ENCODE peak calls at places on chromosomes 16 and 17, in nine cellular contexts. M is heart left ventricle, I is body of pancreas, L is H54, C is GM12892, U is breast epithelium, N is IMR-90, D is A549, Y is transverse colon. E is an unnamed sample.

GRCh38 chr16:1613240-1613639 is 1.1 kb downstream of the CRAMP1 start:
- DNase-seq in I (no peak), D (no peak), Y (no peak), N (no peak), U (no peak), L (peak; percentile 52), C (no peak), M (no peak), E (peak; percentile 20)

GRCh38 chr16:47387026-47387734 is 73.7 kb downstream of the ITFG1 start:
- DNase-seq in M (no peak), D (no peak), C (no peak), Y (no peak), I (no peak), U (no peak), N (no peak), L (no peak), E (no peak)

GRCh38 chr16:4327782-4328579 is 12.1 kb downstream of the GLIS2 start:
- DNase-seq in N (peak; percentile 69), Y (peak; percentile 74), U (peak; percentile 76), I (peak; percentile 81), C (peak; percentile 77), L (no peak), M (peak; percentile 89), D (no peak), E (peak; percentile 89)

GRCh38 chr17:60170835-60171752 is 21.3 kb downstream of the CA4 start:
- DNase-seq in Y (no peak), L (no peak), N (peak; percentile 36), I (no peak), U (no peak), D (no peak), M (no peak), C (no peak), E (no peak)

GRCh38 chr17:35879748-35880654 is at the start of gene CCL5:
- DNase-seq in M (no peak), N (peak; percentile 13), I (no peak), D (no peak), U (no peak), Y (peak; percentile 28), C (peak; percentile 69), L (no peak), E (no peak)

GRCh38 chr17:40844671-40845107 is 22.3 kb upstream of the KRT10 start:
- DNase-seq in L (no peak), I (no peak), N (no peak), Y (no peak), D (no peak), C (no peak), M (no peak), U (no peak), E (no peak)

GRCh38 chr17:59972778-59973177 is 8.2 kb upstream of the RNFT1 start:
- DNase-seq in L (no peak), C (no peak), N (peak; percentile 9), U (no peak), I (no peak), M (no peak), D (no peak), Y (no peak), E (no peak)

GRCh38 chr17:8173056-8173870 is 2.9 kb downstream of the TMEM107 start:
- DNase-seq in M (peak; percentile 83), C (no peak), L (no peak), N (peak; percentile 99), D (peak; percentile 89), Y (peak; percentile 84), I (peak; percentile 83), U (peak; percentile 86), E (peak; percentile 96)

GRCh38 chr17:44191389-44191788 is 4.6 kb downstream of the TMUB2 start:
- DNase-seq in M (no peak), U (no peak), L (no peak), D (no peak), C (no peak), N (no peak), I (no peak), Y (no peak), E (no peak)

GRCh38 chr16:50151322-50151721 is 1.8 kb upstream of the TENT4B start:
- DNase-seq in N (no peak), Y (no peak), C (no peak), M (no peak), I (no peak), D (no peak), U (no peak), L (no peak), E (no peak)

GRCh38 chr16:71933913-71934696 is 38.8 kb downstream of the IST1 start:
- DNase-seq in N (peak; percentile 79), I (no peak), C (no peak), U (peak; percentile 30), M (no peak), L (peak; percentile 33), D (no peak), Y (no peak), E (no peak)
- TF ChIP-seq POLR2A in N (no peak), I (no peak), C (no peak), U (no peak), M (no peak), L (no peak), D (no peak), Y (no peak), E (no peak)

DNA sequence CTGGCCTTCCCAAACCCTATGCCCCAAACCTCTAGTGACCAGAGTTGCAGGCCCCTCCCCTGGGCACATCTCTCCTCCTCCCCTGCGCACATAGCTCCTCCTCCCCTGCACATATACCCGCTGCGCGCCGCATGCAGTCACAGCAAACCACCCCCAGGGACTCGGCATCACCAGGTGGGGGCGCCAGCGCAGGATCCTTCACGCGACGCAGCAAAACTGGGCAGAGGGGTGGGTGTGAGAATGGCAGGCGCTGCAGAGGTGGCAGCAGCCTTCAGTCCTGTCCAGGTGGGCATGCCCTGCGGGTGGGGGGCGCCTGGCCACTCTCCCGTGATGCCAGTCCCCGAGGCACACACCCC is 5.6 kb downstream of the CORO6 start:
- DNase-seq in U (peak; percentile 51), L (no peak), C (peak; percentile 88), N (peak; percentile 38), M (peak; percentile 64), I (peak; percentile 71), Y (peak; percentile 90), D (peak; percentile 84), E (peak; percentile 81)
- TF ChIP-seq POLR2A in U (no peak), L (no peak), C (peak; percentile 40), N (no peak), M (no peak), I (no peak), Y (peak; percentile 38), D (peak; percentile 21), E (no peak)

DNA sequence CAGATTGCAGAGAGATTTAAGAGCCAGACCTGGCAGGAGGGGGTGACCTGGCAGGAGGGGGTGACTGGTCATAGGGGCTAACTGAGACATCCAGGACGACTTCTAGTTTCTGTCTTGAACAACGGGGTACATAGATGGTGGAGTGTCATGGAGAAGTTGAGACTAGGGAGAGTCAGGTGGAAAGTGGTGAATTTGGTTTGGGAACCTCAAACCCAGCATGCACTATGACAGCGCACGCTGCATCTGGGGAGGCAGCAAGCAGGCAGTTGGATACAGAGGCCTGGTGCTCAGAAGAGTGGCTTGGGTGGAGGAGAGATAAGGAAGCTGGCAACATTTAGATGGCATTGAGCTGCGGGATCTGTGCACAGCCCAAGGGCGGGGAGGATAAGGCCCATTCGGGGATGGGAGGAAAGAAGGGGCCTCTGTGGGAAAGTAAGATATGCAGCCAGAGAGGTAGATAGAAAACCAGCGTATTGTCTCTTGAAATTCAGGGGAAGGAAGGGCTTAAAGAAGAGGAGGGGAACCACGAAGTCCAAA is 4.5 kb downstream of the RIPOR1 start:
- DNase-seq in I (no peak), L (no peak), Y (no peak), M (no peak), N (no peak), C (no peak), D (no peak), U (no peak), E (peak; percentile 69)
- TF ChIP-seq POLR2A in I (no peak), L (no peak), Y (no peak), M (no peak), N (no peak), C (no peak), D (no peak), U (no peak), E (no peak)

DNA sequence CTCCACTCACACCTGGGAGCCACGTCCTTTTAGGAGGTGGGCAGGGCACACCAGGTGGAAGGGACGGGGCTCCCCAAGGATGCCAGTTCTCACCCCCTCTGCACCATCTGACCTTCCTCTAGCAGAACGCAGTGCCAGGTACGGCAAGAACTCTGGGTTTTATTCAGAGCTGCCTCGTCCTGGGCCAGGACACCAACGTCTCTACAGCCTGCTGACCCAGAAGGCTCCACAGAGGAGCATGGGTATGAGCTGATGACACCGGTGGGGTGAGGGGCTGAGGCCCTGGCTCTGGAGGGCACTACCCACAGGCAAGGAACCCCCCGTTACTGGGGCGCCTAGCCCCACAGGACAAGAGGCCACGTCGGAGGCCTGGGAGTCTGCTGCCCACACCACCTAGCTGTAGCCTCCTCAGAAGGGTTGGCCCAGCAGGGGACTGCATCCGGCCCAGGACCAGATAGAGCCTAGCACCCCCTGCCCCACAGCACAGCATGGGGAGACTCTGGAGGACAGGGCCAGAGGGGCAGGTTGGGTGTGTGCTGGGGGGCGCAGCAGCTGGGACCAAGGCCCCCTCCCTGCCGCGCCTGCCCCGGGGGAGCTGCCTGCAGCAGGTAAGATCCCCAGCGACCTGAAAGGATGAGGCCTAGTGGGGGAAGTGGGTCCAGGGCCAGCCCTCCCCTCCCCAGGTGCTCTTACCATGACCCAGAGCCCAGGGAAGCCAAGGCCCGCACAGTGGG is 13.9 kb downstream of the BCAR1 start:
- DNase-seq in M (no peak), Y (no peak), I (no peak), N (no peak), C (no peak), D (no peak), L (no peak), U (no peak), E (no peak)
- TF ChIP-seq POLR2A in M (no peak), Y (no peak), I (no peak), N (no peak), C (no peak), D (no peak), L (no peak), U (no peak), E (no peak)

DNA sequence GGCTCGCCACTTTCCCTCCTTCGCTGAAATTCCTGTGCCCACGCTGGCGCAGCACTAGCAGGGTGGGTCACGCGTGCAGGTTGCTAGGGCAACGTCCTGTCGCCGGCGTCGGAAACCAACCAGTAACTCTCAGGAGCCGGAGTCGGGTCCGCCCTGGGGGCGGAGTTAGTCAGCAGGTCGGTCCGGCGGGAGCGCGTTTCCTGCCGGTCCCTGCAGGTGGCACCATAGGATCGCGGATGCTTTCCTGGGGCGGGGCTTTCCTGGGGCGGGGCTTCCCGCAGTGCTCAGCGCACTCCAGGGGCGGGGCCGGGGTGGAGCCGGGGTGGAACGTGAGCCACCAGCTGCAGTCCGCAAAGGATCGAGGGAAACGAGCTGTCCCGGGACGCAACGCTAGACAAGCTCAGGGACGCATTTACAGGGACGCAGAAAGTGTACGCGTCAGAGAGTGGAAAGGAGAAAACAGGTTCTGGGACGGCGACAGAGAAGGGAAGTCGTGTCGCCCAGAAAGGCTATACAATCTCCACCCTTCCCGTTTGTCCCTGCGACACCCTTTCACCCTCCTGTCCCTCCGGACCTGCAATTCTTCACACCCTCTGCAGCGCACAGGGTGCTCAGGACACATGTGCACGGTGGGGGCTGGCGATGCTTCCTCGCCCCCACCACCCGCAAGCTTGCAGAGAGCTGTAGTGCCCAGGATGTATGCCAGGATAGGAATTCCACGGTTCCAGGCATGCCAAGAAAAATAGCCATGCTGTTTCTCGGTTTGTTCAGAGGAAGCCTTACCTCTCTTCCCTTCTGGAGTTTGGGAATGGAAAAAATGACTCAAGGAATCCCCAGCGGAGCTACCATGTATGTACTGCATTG is 12.3 kb downstream of the COPZ2 start:
- DNase-seq in I (peak; percentile 98), N (peak; percentile 96), Y (peak; percentile 98), L (peak; percentile 93), M (peak; percentile 97), D (peak; percentile 95), U (peak; percentile 97), C (peak; percentile 86), E (peak; percentile 99)
- TF ChIP-seq POLR2A in I (no peak), N (no peak), Y (peak; percentile 27), L (peak; percentile 62), M (no peak), D (peak; percentile 87), U (no peak), C (no peak), E (no peak)